ENCODE peak calls at places on chromosomes 6 and 20, in four cellular contexts. E, Z, K and W are unnamed samples.

GRCh38 chr20:14582855-14583254 is 245.4 kb upstream of the FLRT3 start:
- DNase-seq in E (peak), Z (no peak), K (no peak), W (no peak)

GRCh38 chr20:38498909-38499308 is 26.3 kb downstream of the RALGAPB start:
- DNase-seq in E (no peak), Z (peak), K (no peak), W (no peak)

GRCh38 chr6:99219788-99220187 is 129.7 kb downstream of the FAXC start:
- DNase-seq in E (no peak), Z (no peak), K (no peak), W (no peak)

GRCh38 chr6:96939019-96939805 is 14.7 kb downstream of the KLHL32 start:
- DNase-seq in E (peak), Z (peak), K (peak), W (peak)

GRCh38 chr20:881051-881820 is 34.9 kb downstream of the ANGPT4 start:
- DNase-seq in E (peak), Z (peak), K (no peak), W (peak)

GRCh38 chr6:168201383-168201782 is 118.2 kb downstream of the DACT2 start:
- DNase-seq in E (no peak), Z (no peak), K (no peak), W (no peak)

GRCh38 chr20:15619341-15619740 is 953.9 kb downstream of the KIF16B start:
- DNase-seq in E (no peak), Z (no peak), K (no peak), W (no peak)

GRCh38 chr20:50513169-50514034 is 3.2 kb downstream of the PTPN1 start:
- DNase-seq in E (peak), Z (peak), K (no peak), W (peak)

GRCh38 chr6:161169690-161170089 is 104.2 kb downstream of the AGPAT4 start:
- DNase-seq in E (peak), Z (peak), K (no peak), W (peak)
- H3K4me3 ChIP-seq in E (no peak), Z (no peak), K (no peak), W (no peak)

GRCh38 chr6:10078581-10078980 is 336.3 kb downstream of the TFAP2A start:
- DNase-seq in E (no peak), Z (no peak), K (no peak), W (no peak)

GRCh38 chr6:10081075-10081474 is 333.8 kb downstream of the TFAP2A start:
- DNase-seq in E (no peak), Z (no peak), K (no peak), W (no peak)

GRCh38 chr6:10081957-10082356 is 332.9 kb downstream of the TFAP2A start:
- DNase-seq in E (no peak), Z (no peak), K (no peak), W (no peak)

GRCh38 chr6:10082385-10082784 is 332.5 kb downstream of the TFAP2A start:
- DNase-seq in E (no peak), Z (no peak), K (no peak), W (no peak)

DNA sequence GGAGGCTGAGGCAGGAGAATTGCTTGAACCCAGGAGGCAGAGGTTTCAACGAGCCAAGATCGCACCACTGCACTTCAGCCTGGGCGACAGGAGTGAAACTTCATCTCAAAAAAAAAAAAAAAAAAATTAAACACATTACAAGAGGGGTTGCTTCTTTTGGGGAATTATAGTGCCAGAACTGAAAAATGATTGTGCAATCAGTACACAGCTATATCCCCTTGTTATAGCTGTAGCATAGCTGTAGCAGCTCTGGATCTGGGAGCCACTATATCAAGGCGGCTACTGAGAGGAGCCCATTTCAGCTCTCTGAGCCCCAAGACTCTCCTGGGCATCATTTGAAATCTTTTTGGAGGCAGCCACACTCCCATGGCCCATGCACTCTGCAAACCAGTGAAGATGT is 334.3 kb downstream of the TFAP2A start:
- DNase-seq in E (no peak), Z (no peak), K (no peak), W (no peak)
- H3K4me3 ChIP-seq in E (no peak), Z (no peak), K (no peak), W (no peak)

DNA sequence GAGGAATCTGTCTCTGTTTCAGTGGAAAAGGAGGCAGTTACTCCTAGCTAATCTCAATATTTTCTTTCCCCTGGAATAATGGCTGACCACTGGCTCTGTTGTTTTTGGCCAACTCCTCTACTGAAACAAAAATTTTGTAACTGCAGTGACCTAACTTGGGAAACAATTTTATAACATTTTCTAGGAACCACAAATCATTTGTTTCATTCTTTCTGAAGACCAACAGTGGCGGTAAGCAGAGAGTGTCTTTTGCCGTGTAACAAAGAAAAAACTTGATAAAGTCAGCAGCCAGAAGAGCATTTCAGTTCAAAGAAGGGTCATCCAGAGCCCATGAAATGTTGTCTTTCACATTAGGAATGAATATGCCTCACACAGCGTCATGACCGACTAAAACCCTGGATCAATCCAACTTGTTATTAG is 11.8 kb upstream of the BFSP1 start:
- DNase-seq in E (peak), Z (peak), K (peak), W (peak)
- H3K4me3 ChIP-seq in E (no peak), Z (no peak), K (no peak), W (peak)

GRCh38 chr20:47361268-47361665 is 4.8 kb upstream of the ZMYND8 start:
- DNase-seq in E (no peak), Z (no peak), K (no peak), W (no peak)
- H3K4me3 ChIP-seq in E (no peak), Z (no peak), K (no peak), W (no peak)

GRCh38 chr20:59605691-59606364 is 1.5 kb downstream of the PHACTR3 start:
- DNase-seq in E (no peak), Z (no peak), K (no peak), W (no peak)
- H3K4me3 ChIP-seq in E (no peak), Z (no peak), K (no peak), W (no peak)

GRCh38 chr6:35260642-35261570 is 1.4 kb downstream of the ZNF76 start:
- DNase-seq in E (no peak), Z (no peak), K (no peak), W (peak)
- H3K4me3 ChIP-seq in E (peak), Z (no peak), K (peak), W (peak)

DNA sequence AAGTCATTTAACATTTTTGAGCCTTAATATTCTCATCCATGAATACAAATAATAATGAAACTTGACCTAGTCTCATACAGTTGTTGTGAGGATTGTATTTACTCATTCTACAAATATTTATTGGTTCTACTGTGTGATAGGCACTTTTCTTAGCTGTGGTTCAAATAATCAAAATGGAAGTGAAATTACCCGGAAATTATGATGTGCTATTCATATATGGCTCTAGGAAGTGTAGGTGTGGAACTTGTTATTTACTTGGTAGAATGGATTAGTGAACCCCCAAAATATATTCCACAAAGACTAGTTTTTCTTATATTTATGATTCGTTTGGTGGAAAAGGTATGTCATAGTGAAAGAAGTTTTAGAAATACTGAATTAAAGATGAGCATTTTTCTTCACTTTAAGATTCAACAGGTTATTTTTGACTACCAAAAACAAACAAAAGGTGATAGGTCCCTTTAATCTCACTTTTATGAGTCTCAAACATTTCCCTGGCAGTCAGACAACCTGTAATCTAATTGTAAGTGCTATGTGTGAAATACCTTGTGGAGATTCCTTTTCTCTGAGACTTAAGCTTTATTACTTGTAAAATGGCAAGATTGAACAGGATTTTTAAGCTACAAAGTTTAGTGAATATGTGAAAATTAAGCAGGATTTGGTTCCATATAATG is 77.8 kb downstream of the STXBP5 start:
- DNase-seq in E (no peak), Z (no peak), K (no peak), W (no peak)
- H3K4me3 ChIP-seq in E (no peak), Z (no peak), K (no peak), W (no peak)

GRCh38 chr20:32017711-32018251 is 7.5 kb downstream of the CCM2L start:
- DNase-seq in E (no peak), Z (no peak), K (no peak), W (no peak)
- H3K4me3 ChIP-seq in E (no peak), Z (no peak), K (no peak), W (no peak)

GRCh38 chr6:83430606-83431544 is at the start of gene ME1:
- DNase-seq in E (peak), Z (peak), K (peak), W (peak)

GRCh38 chr6:83429857-83430605 is 820 bp downstream of the ME1 start:
- DNase-seq in E (peak), Z (peak), K (no peak), W (peak)

GRCh38 chr6:83432626-83433025 is 1.8 kb upstream of the ME1 start:
- DNase-seq in E (no peak), Z (peak), K (no peak), W (no peak)

GRCh38 chr6:83429269-83429668 is 1.6 kb downstream of the ME1 start:
- DNase-seq in E (no peak), Z (no peak), K (no peak), W (no peak)

GRCh38 chr6:83431545-83432165 is 804 bp upstream of the ME1 start:
- DNase-seq in E (no peak), Z (no peak), K (no peak), W (no peak)
- H3K4me3 ChIP-seq in E (peak), Z (no peak), K (peak), W (no peak)

GRCh38 chr20:2800590-2801458 is at the start of gene CPXM1:
- DNase-seq in E (no peak), Z (no peak), K (no peak), W (no peak)

GRCh38 chr20:2799271-2799670 is 1.2 kb downstream of the CPXM1 start:
- DNase-seq in E (no peak), Z (no peak), K (no peak), W (no peak)

GRCh38 chr20:2799688-2800589 is 488 bp downstream of the CPXM1 start:
- DNase-seq in E (no peak), Z (peak), K (no peak), W (no peak)

GRCh38 chr20:2798814-2799213 is 1.6 kb downstream of the CPXM1 start:
- DNase-seq in E (no peak), Z (peak), K (no peak), W (no peak)

GRCh38 chr20:2801459-2801728 is 967 bp upstream of the CPXM1 start:
- DNase-seq in E (no peak), Z (no peak), K (no peak), W (no peak)
- H3K4me3 ChIP-seq in E (no peak), Z (no peak), K (no peak), W (no peak)